ENCODE peak calls at places on chromosome 14, in seven cellular contexts. One of them, this sample, is unnamed.

GRCh38 chr14:43522191-43522590 is 984.9 kb downstream of the FSCB start:
- DNase-seq in HS-5: no peak
- DNase-seq in AG10803: no peak
- DNase-seq in hepatocyte: no peak
- DNase-seq in stimulated activated CD4-positive, alpha-beta T cell treated with anti-CD3 and anti-CD28 coated beads, Interleukin-4, amount 100 ng/mL, for 24 hours: no peak
- DNase-seq in HAP-1: no peak
- DNase-seq in EH: no peak
- DNase-seq in this sample: no peak

GRCh38 chr14:94601961-94602391 is 10.2 kb upstream of the SERPINA3 start:
- DNase-seq in EH: peak
- DNase-seq in HS-5: peak
- DNase-seq in hepatocyte: peak
- DNase-seq in AG10803: peak
- DNase-seq in HAP-1: no peak
- DNase-seq in stimulated activated CD4-positive, alpha-beta T cell treated with anti-CD3 and anti-CD28 coated beads, Interleukin-4, amount 100 ng/mL, for 24 hours: no peak
- DNase-seq in this sample: peak

GRCh38 chr14:70052990-70053389 is 135.8 kb downstream of the SLC8A3 start:
- DNase-seq in HAP-1: no peak
- DNase-seq in stimulated activated CD4-positive, alpha-beta T cell treated with anti-CD3 and anti-CD28 coated beads, Interleukin-4, amount 100 ng/mL, for 24 hours: peak
- DNase-seq in AG10803: peak
- DNase-seq in EH: peak
- DNase-seq in HS-5: no peak
- DNase-seq in hepatocyte: peak
- DNase-seq in this sample: peak

GRCh38 chr14:22614240-22614799 is 16.2 kb downstream of the ABHD4 start:
- DNase-seq in HAP-1: peak
- DNase-seq in HS-5: peak
- DNase-seq in AG10803: peak
- DNase-seq in stimulated activated CD4-positive, alpha-beta T cell treated with anti-CD3 and anti-CD28 coated beads, Interleukin-4, amount 100 ng/mL, for 24 hours: no peak
- DNase-seq in hepatocyte: peak
- DNase-seq in EH: peak
- DNase-seq in this sample: peak

GRCh38 chr14:105315211-105315721 is 718 bp downstream of the PACS2 start:
- DNase-seq in HAP-1: peak
- DNase-seq in EH: peak
- DNase-seq in HS-5: no peak
- DNase-seq in hepatocyte: peak
- DNase-seq in AG10803: peak
- DNase-seq in stimulated activated CD4-positive, alpha-beta T cell treated with anti-CD3 and anti-CD28 coated beads, Interleukin-4, amount 100 ng/mL, for 24 hours: peak
- DNase-seq in this sample: peak

GRCh38 chr14:54299393-54300363 is 97.1 kb upstream of the CDKN3 start:
- DNase-seq in hepatocyte: no peak
- DNase-seq in HS-5: no peak
- DNase-seq in stimulated activated CD4-positive, alpha-beta T cell treated with anti-CD3 and anti-CD28 coated beads, Interleukin-4, amount 100 ng/mL, for 24 hours: no peak
- DNase-seq in HAP-1: no peak
- DNase-seq in EH: no peak
- DNase-seq in AG10803: no peak
- DNase-seq in this sample: no peak

GRCh38 chr14:54225457-54225856 is 171.3 kb upstream of the CDKN3 start:
- DNase-seq in HS-5: no peak
- DNase-seq in EH: no peak
- DNase-seq in stimulated activated CD4-positive, alpha-beta T cell treated with anti-CD3 and anti-CD28 coated beads, Interleukin-4, amount 100 ng/mL, for 24 hours: no peak
- DNase-seq in HAP-1: no peak
- DNase-seq in AG10803: no peak
- DNase-seq in hepatocyte: no peak
- DNase-seq in this sample: no peak

GRCh38 chr14:52039124-52039815 is 29.6 kb downstream of the NID2 start:
- DNase-seq in hepatocyte: no peak
- DNase-seq in stimulated activated CD4-positive, alpha-beta T cell treated with anti-CD3 and anti-CD28 coated beads, Interleukin-4, amount 100 ng/mL, for 24 hours: no peak
- DNase-seq in HS-5: no peak
- DNase-seq in AG10803: no peak
- DNase-seq in EH: no peak
- DNase-seq in HAP-1: no peak
- DNase-seq in this sample: no peak

GRCh38 chr14:61608245-61609142 is 86.8 kb upstream of the HIF1A start:
- DNase-seq in hepatocyte: no peak
- DNase-seq in HS-5: no peak
- DNase-seq in stimulated activated CD4-positive, alpha-beta T cell treated with anti-CD3 and anti-CD28 coated beads, Interleukin-4, amount 100 ng/mL, for 24 hours: no peak
- DNase-seq in EH: peak
- DNase-seq in HAP-1: peak
- DNase-seq in AG10803: peak
- DNase-seq in this sample: no peak

GRCh38 chr14:91413547-91414474 is 3.8 kb downstream of the CCDC88C start:
- DNase-seq in AG10803: no peak
- DNase-seq in EH: no peak
- DNase-seq in hepatocyte: peak
- DNase-seq in HAP-1: no peak
- DNase-seq in stimulated activated CD4-positive, alpha-beta T cell treated with anti-CD3 and anti-CD28 coated beads, Interleukin-4, amount 100 ng/mL, for 24 hours: peak
- DNase-seq in HS-5: no peak
- DNase-seq in this sample: peak

This sample was measured in Calu3.